ENCODE peak calls at places on chromosomes 11 and 22, in five cellular contexts. One of them, this sample, is unnamed. For H3K4me1 and H3K36me3, the result is how much of the 10 kb centered on the place peaks cover.

GRCh38 chr11:68970921-68971636 is 9.7 kb downstream of the MRGPRD start:
- DNase-seq in kidney: peak
- DNase-seq in mammary epithelial cell: no peak
- DNase-seq in upper lobe of right lung: peak
- DNase-seq in mucosa of descending colon: no peak
- DNase-seq in this sample: no peak

GRCh38 chr22:27633296-27633871 is 168.2 kb downstream of the MN1 start:
- DNase-seq in kidney: no peak
- DNase-seq in mammary epithelial cell: no peak
- DNase-seq in upper lobe of right lung: no peak
- DNase-seq in mucosa of descending colon: no peak
- DNase-seq in this sample: no peak

GRCh38 chr11:82845336-82846036 is 54.7 kb downstream of the PRCP start:
- DNase-seq in kidney: no peak
- DNase-seq in mammary epithelial cell: no peak
- DNase-seq in upper lobe of right lung: no peak
- DNase-seq in mucosa of descending colon: no peak
- DNase-seq in this sample: no peak

GRCh38 chr11:23233075-23233474 is 372.8 kb upstream of the CCDC179 start:
- DNase-seq in kidney: no peak
- DNase-seq in mammary epithelial cell: peak
- DNase-seq in upper lobe of right lung: no peak
- DNase-seq in mucosa of descending colon: no peak
- DNase-seq in this sample: no peak

GRCh38 chr11:8097062-8097814 is 16.2 kb downstream of the TUB start:
- DNase-seq in kidney: no peak
- DNase-seq in mammary epithelial cell: no peak
- DNase-seq in upper lobe of right lung: no peak
- DNase-seq in mucosa of descending colon: no peak
- DNase-seq in this sample: peak

GRCh38 chr11:118672865-118673264 is 6.6 kb downstream of the TREH start:
- DNase-seq in kidney: no peak
- DNase-seq in mammary epithelial cell: no peak
- DNase-seq in upper lobe of right lung: no peak
- DNase-seq in mucosa of descending colon: no peak
- DNase-seq in this sample: no peak

GRCh38 chr11:2541881-2542361 is 97.1 kb downstream of the KCNQ1 start:
- DNase-seq in kidney: peak
- DNase-seq in mammary epithelial cell: no peak
- DNase-seq in upper lobe of right lung: peak
- DNase-seq in mucosa of descending colon: peak
- DNase-seq in this sample: peak

GRCh38 chr11:2428322-2428795 is 16.0 kb downstream of the TRPM5 start:
- DNase-seq in kidney: peak
- DNase-seq in mammary epithelial cell: peak
- DNase-seq in upper lobe of right lung: peak
- DNase-seq in mucosa of descending colon: peak
- DNase-seq in this sample: no peak

GRCh38 chr22:38835888-38836301 is 7.9 kb downstream of the NPTXR start:
- DNase-seq in kidney: no peak
- DNase-seq in mammary epithelial cell: peak
- DNase-seq in upper lobe of right lung: no peak
- DNase-seq in mucosa of descending colon: no peak
- DNase-seq in this sample: no peak

GRCh38 chr11:31815743-31816466 is 4.8 kb upstream of the PAX6 start:
- DNase-seq in kidney: no peak
- DNase-seq in mammary epithelial cell: no peak
- DNase-seq in upper lobe of right lung: no peak
- DNase-seq in mucosa of descending colon: no peak
- DNase-seq in this sample: no peak

GRCh38 chr22:26550498-26551033 is 38.3 kb upstream of the TFIP11 start:
- DNase-seq in kidney: no peak
- DNase-seq in mammary epithelial cell: no peak
- DNase-seq in upper lobe of right lung: peak
- DNase-seq in mucosa of descending colon: no peak
- DNase-seq in this sample: no peak

GRCh38 chr11:94515398-94515797 is 3.1 kb downstream of the C11orf97 start:
- DNase-seq in kidney: no peak
- DNase-seq in mammary epithelial cell: no peak
- DNase-seq in upper lobe of right lung: no peak
- DNase-seq in mucosa of descending colon: no peak
- DNase-seq in this sample: no peak

GRCh38 chr11:58829736-58830135 is 14.8 kb downstream of the GLYATL2 start:
- DNase-seq in kidney: no peak
- DNase-seq in mammary epithelial cell: peak
- DNase-seq in upper lobe of right lung: no peak
- DNase-seq in mucosa of descending colon: no peak
- DNase-seq in this sample: no peak

GRCh38 chr11:75797796-75798195 is 17.2 kb upstream of the UVRAG start:
- DNase-seq in kidney: peak
- DNase-seq in mammary epithelial cell: no peak
- DNase-seq in upper lobe of right lung: no peak
- DNase-seq in mucosa of descending colon: no peak
- DNase-seq in this sample: no peak

GRCh38 chr22:41574847-41575381 is 14.1 kb downstream of the CSDC2 start:
- DNase-seq in kidney: peak
- DNase-seq in mammary epithelial cell: no peak
- DNase-seq in upper lobe of right lung: peak
- DNase-seq in mucosa of descending colon: no peak
- DNase-seq in this sample: no peak

GRCh38 chr22:48103126-48103875 is 1340.9 kb downstream of the TBC1D22A start:
- DNase-seq in kidney: no peak
- DNase-seq in mammary epithelial cell: no peak
- DNase-seq in upper lobe of right lung: no peak
- DNase-seq in mucosa of descending colon: no peak
- DNase-seq in this sample: no peak

GRCh38 chr11:2207212-2207611 is 35.6 kb upstream of the TH start:
- DNase-seq in kidney: peak
- DNase-seq in mammary epithelial cell: no peak
- DNase-seq in upper lobe of right lung: no peak
- DNase-seq in mucosa of descending colon: no peak
- DNase-seq in this sample: peak

GRCh38 chr11:130585545-130585944 is 137.1 kb downstream of the ADAMTS15 start:
- DNase-seq in kidney: no peak
- DNase-seq in mammary epithelial cell: peak
- DNase-seq in upper lobe of right lung: no peak
- DNase-seq in mucosa of descending colon: no peak
- DNase-seq in this sample: no peak

GRCh38 chr11:65452806-65453490 is 30.4 kb downstream of the NEAT1 start:
- DNase-seq in kidney: peak
- DNase-seq in mammary epithelial cell: peak
- DNase-seq in upper lobe of right lung: no peak
- DNase-seq in mucosa of descending colon: no peak
- DNase-seq in this sample: peak

GRCh38 chr22:19082101-19082500 is 40.1 kb downstream of the DGCR2 start:
- DNase-seq in kidney: no peak
- DNase-seq in mammary epithelial cell: no peak
- DNase-seq in upper lobe of right lung: no peak
- DNase-seq in mucosa of descending colon: no peak
- DNase-seq in this sample: no peak

GRCh38 chr22:31935961-31936635 is 8.2 kb upstream of the YWHAH start:
- DNase-seq in kidney: no peak
- DNase-seq in mammary epithelial cell: no peak
- DNase-seq in upper lobe of right lung: peak
- DNase-seq in mucosa of descending colon: no peak
- DNase-seq in this sample: no peak

GRCh38 chr11:12842933-12843636 is 166.0 kb upstream of the RASSF10 start:
- DNase-seq in kidney: no peak
- DNase-seq in mammary epithelial cell: peak
- DNase-seq in upper lobe of right lung: no peak
- DNase-seq in mucosa of descending colon: no peak
- DNase-seq in this sample: no peak

GRCh38 chr11:82731691-82732277 is 1.9 kb downstream of the FAM181B start:
- DNase-seq in kidney: no peak
- DNase-seq in mammary epithelial cell: no peak
- DNase-seq in upper lobe of right lung: no peak
- DNase-seq in mucosa of descending colon: no peak
- DNase-seq in this sample: no peak

GRCh38 chr22:31350410-31350863 is 4.3 kb upstream of the PATZ1 start:
- DNase-seq in kidney: peak
- DNase-seq in mammary epithelial cell: no peak
- DNase-seq in upper lobe of right lung: no peak
- DNase-seq in mucosa of descending colon: peak
- DNase-seq in this sample: no peak

GRCh38 chr11:47494996-47495855 is 46.3 kb upstream of the RAPSN start:
- DNase-seq in kidney: no peak
- DNase-seq in mammary epithelial cell: no peak
- DNase-seq in upper lobe of right lung: no peak
- DNase-seq in mucosa of descending colon: no peak
- DNase-seq in this sample: no peak

GRCh38 chr11:123357990-123358827 is 71.9 kb upstream of the GRAMD1B start:
- DNase-seq in kidney: peak
- DNase-seq in mammary epithelial cell: peak
- DNase-seq in upper lobe of right lung: no peak
- DNase-seq in mucosa of descending colon: peak
- DNase-seq in this sample: no peak

GRCh38 chr11:118791015-118791960 is at the start of gene DDX6:
- DNase-seq in kidney: peak
- DNase-seq in mammary epithelial cell: peak
- DNase-seq in upper lobe of right lung: peak
- DNase-seq in mucosa of descending colon: peak
- DNase-seq in this sample: peak

GRCh38 chr22:23858484-23858815 is 775 bp downstream of the SLC2A11 start:
- DNase-seq in kidney: no peak
- DNase-seq in mammary epithelial cell: no peak
- DNase-seq in upper lobe of right lung: no peak
- DNase-seq in mucosa of descending colon: no peak
- DNase-seq in this sample: no peak

GRCh38 chr11:120054016-120054752 is 83.7 kb downstream of the TRIM29 start:
- DNase-seq in kidney: no peak
- DNase-seq in mammary epithelial cell: no peak
- DNase-seq in upper lobe of right lung: no peak
- DNase-seq in mucosa of descending colon: no peak
- DNase-seq in this sample: no peak

DNA sequence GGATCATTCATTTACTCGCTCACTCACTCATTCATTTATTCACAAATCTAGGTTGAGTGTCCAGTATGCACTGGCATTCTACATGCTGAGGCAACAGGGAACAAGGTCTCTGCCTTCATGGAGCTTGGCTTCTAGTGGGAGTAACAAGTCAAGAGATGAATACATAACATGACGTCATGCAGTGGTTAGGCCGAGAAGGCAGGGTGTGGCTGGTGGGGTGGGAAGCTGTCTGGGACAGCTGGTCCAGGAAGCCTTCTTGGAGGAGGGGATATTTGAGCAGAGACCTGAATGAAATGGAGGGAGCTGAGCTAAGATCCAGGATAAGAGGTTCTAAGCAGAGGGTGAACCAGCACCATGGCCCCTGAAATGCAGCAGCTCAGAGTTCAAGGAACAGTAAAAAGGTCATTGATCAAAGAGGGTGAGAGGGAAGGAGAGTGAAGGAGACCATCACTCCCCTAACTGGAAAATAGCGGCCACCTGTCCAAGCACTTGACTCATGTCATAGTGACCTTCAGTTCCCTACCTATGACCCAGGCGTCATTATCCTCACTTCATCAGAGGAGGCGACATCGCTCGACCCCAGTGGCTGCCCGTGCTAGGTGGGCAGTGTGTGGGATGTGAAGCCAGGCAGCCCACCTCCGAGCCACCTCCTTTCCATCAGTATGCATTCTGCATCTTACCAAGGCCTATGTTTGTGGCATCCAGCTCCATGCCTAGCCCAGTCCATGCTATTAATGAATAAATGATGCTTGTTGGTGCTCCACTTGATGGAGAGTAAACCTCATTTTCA is 105.0 kb downstream of the TSPAN18 start:
- DNase-seq in kidney: no peak
- DNase-seq in mammary epithelial cell: no peak
- DNase-seq in upper lobe of right lung: no peak
- DNase-seq in mucosa of descending colon: no peak
- DNase-seq in this sample: no peak
- H3K4me1 ChIP-seq in kidney: under half
- H3K4me1 ChIP-seq in mammary epithelial cell: under half
- H3K4me1 ChIP-seq in upper lobe of right lung: under half
- H3K4me1 ChIP-seq in mucosa of descending colon: under half
- H3K4me1 ChIP-seq in this sample: under half

GRCh38 chr11:126497581-126498109 is 142.2 kb downstream of the ST3GAL4 start:
- DNase-seq in kidney: no peak
- DNase-seq in mammary epithelial cell: no peak
- DNase-seq in upper lobe of right lung: peak
- DNase-seq in mucosa of descending colon: no peak
- DNase-seq in this sample: no peak

GRCh38 chr11:126496576-126497403 is 141.3 kb downstream of the ST3GAL4 start:
- DNase-seq in kidney: no peak
- DNase-seq in mammary epithelial cell: no peak
- DNase-seq in upper lobe of right lung: peak
- DNase-seq in mucosa of descending colon: no peak
- DNase-seq in this sample: no peak

GRCh38 chr11:126495806-126496205 is 140.3 kb downstream of the ST3GAL4 start:
- DNase-seq in kidney: no peak
- DNase-seq in mammary epithelial cell: no peak
- DNase-seq in upper lobe of right lung: no peak
- DNase-seq in mucosa of descending colon: no peak
- DNase-seq in this sample: no peak

GRCh38 chr11:126494831-126495230 is 139.3 kb downstream of the ST3GAL4 start:
- DNase-seq in kidney: no peak
- DNase-seq in mammary epithelial cell: no peak
- DNase-seq in upper lobe of right lung: peak
- DNase-seq in mucosa of descending colon: no peak
- DNase-seq in this sample: no peak

GRCh38 chr11:126495281-126495680 is 139.8 kb downstream of the ST3GAL4 start:
- DNase-seq in kidney: no peak
- DNase-seq in mammary epithelial cell: no peak
- DNase-seq in upper lobe of right lung: peak
- DNase-seq in mucosa of descending colon: no peak
- DNase-seq in this sample: no peak
- TF ChIP-seq CTCF in kidney: no peak
- TF ChIP-seq CTCF in mammary epithelial cell: no peak
- TF ChIP-seq CTCF in upper lobe of right lung: no peak
- TF ChIP-seq CTCF in mucosa of descending colon: no peak
- TF ChIP-seq CTCF in this sample: no peak

GRCh38 chr11:73358071-73358470 is 18.1 kb upstream of the RELT start:
- DNase-seq in kidney: no peak
- DNase-seq in mammary epithelial cell: no peak
- DNase-seq in upper lobe of right lung: no peak
- DNase-seq in mucosa of descending colon: no peak
- DNase-seq in this sample: no peak
- H3K36me3 ChIP-seq in kidney: half or more
- H3K36me3 ChIP-seq in mammary epithelial cell: under half
- H3K36me3 ChIP-seq in upper lobe of right lung: half or more
- H3K36me3 ChIP-seq in mucosa of descending colon: under half
- H3K36me3 ChIP-seq in this sample: under half

GRCh38 chr11:77450227-77450626 is 23.7 kb downstream of the PAK1 start:
- DNase-seq in kidney: no peak
- DNase-seq in mammary epithelial cell: no peak
- DNase-seq in upper lobe of right lung: no peak
- DNase-seq in mucosa of descending colon: no peak
- DNase-seq in this sample: no peak

GRCh38 chr11:77446911-77447629 is 26.8 kb downstream of the PAK1 start:
- DNase-seq in kidney: no peak
- DNase-seq in mammary epithelial cell: peak
- DNase-seq in upper lobe of right lung: no peak
- DNase-seq in mucosa of descending colon: no peak
- DNase-seq in this sample: no peak

GRCh38 chr11:77449060-77449521 is 24.8 kb downstream of the PAK1 start:
- DNase-seq in kidney: no peak
- DNase-seq in mammary epithelial cell: no peak
- DNase-seq in upper lobe of right lung: no peak
- DNase-seq in mucosa of descending colon: no peak
- DNase-seq in this sample: no peak

GRCh38 chr11:77449784-77450183 is 24.1 kb downstream of the PAK1 start:
- DNase-seq in kidney: no peak
- DNase-seq in mammary epithelial cell: no peak
- DNase-seq in upper lobe of right lung: no peak
- DNase-seq in mucosa of descending colon: no peak
- DNase-seq in this sample: no peak

GRCh38 chr11:77448269-77448668 is 25.6 kb downstream of the PAK1 start:
- DNase-seq in kidney: no peak
- DNase-seq in mammary epithelial cell: no peak
- DNase-seq in upper lobe of right lung: no peak
- DNase-seq in mucosa of descending colon: no peak
- DNase-seq in this sample: no peak
- H3K4me1 ChIP-seq in kidney: under half
- H3K4me1 ChIP-seq in mammary epithelial cell: under half
- H3K4me1 ChIP-seq in upper lobe of right lung: under half
- H3K4me1 ChIP-seq in mucosa of descending colon: under half
- H3K4me1 ChIP-seq in this sample: under half